ENCODE peak calls at places on chromosomes 12 and 14, in ten cellular contexts. K is RPMI7951; R is sciatic nerve; X is stimulated activated CD4-positive, alpha-beta T cell treated with anti-CD3 and anti-CD28 coated beads, Interleukin-15, amount 100 ng/mL, for 1 hour; J is activated CD8-positive, alpha-beta memory T cell treated with anti-CD3 and anti-CD28 coated beads, Interleukin-2, amount 50 U/mL, for 4 hours; D is C1 segment of cervical spinal cord; P is coronary artery; L is EL; H is BE2C; B is NCI-H1105 treated with DMSO at 0.1 percent for 48 hours. M is an unnamed sample.

GRCh38 chr12:50240792-50241114 is 42.6 kb downstream of the LIMA1 start:
- DNase-seq in K (no peak), R (no peak), X (no peak), J (no peak), D (no peak), P (no peak), L (no peak), H (no peak), B (no peak), M (no peak)

GRCh38 chr14:38198425-38198824 is 9.3 kb upstream of the SSTR1 start:
- DNase-seq in K (no peak), R (no peak), X (no peak), J (no peak), D (no peak), P (no peak), L (no peak), H (no peak), B (no peak), M (no peak)

GRCh38 chr12:9642606-9643270 is 26.8 kb upstream of the CLEC2D start:
- DNase-seq in K (no peak), R (no peak), X (no peak), J (no peak), D (no peak), P (no peak), L (no peak), H (no peak), B (no peak), M (no peak)

GRCh38 chr12:25416516-25416915 is 136.6 kb downstream of the LMNTD1 start:
- DNase-seq in K (no peak), R (no peak), X (no peak), J (no peak), D (no peak), P (no peak), L (no peak), H (no peak), B (no peak), M (no peak)

GRCh38 chr12:1884651-1885050 is 33.8 kb downstream of the CACNA2D4 start:
- DNase-seq in K (no peak), R (no peak), X (no peak), J (no peak), D (no peak), P (peak), L (no peak), H (no peak), B (no peak), M (no peak)

GRCh38 chr14:25215607-25216006 is 165.7 kb upstream of the STXBP6 start:
- DNase-seq in K (no peak), R (no peak), X (no peak), J (no peak), D (no peak), P (no peak), L (no peak), H (no peak), B (no peak), M (no peak)

GRCh38 chr12:19220205-19220604 is 90.7 kb downstream of the PLEKHA5 start:
- DNase-seq in K (peak), R (no peak), X (no peak), J (no peak), D (no peak), P (no peak), L (peak), H (no peak), B (no peak), M (no peak)

GRCh38 chr12:95218164-95218851 is 701 bp downstream of the VEZT start:
- DNase-seq in K (peak), R (no peak), X (no peak), J (no peak), D (no peak), P (no peak), L (peak), H (no peak), B (peak), M (peak)

GRCh38 chr12:108798551-108799221 is 58.7 kb downstream of the SSH1 start:
- DNase-seq in K (no peak), R (no peak), X (no peak), J (no peak), D (no peak), P (no peak), L (peak), H (no peak), B (no peak), M (no peak)

GRCh38 chr12:47377414-47378221 is 297.9 kb upstream of the AMIGO2 start:
- DNase-seq in K (peak), R (peak), X (no peak), J (no peak), D (peak), P (peak), L (peak), H (peak), B (no peak), M (no peak)

GRCh38 chr12:121828826-121829225 is 25.0 kb downstream of the SETD1B start:
- DNase-seq in K (no peak), R (no peak), X (no peak), J (no peak), D (no peak), P (no peak), L (no peak), H (no peak), B (no peak), M (no peak)

GRCh38 chr12:51368640-51369517 is 22.3 kb downstream of the GALNT6 start:
- DNase-seq in K (peak), R (no peak), X (peak), J (peak), D (no peak), P (no peak), L (peak), H (peak), B (no peak), M (peak)

GRCh38 chr14:51513281-51513680 is 138.4 kb upstream of the FRMD6 start:
- DNase-seq in K (peak), R (no peak), X (no peak), J (no peak), D (no peak), P (no peak), L (peak), H (no peak), B (no peak), M (no peak)

GRCh38 chr14:39050389-39050788 is 52.6 kb downstream of the SEC23A start:
- DNase-seq in K (peak), R (no peak), X (no peak), J (no peak), D (no peak), P (no peak), L (peak), H (no peak), B (no peak), M (no peak)

GRCh38 chr14:71142375-71143038 is 235.2 kb downstream of the PCNX1 start:
- DNase-seq in K (peak), R (peak), X (no peak), J (no peak), D (no peak), P (no peak), L (peak), H (no peak), B (no peak), M (peak)

GRCh38 chr12:25984759-25985158 is 26.3 kb downstream of the RASSF8 start:
- DNase-seq in K (no peak), R (no peak), X (no peak), J (no peak), D (no peak), P (no peak), L (no peak), H (no peak), B (no peak), M (no peak)

GRCh38 chr14:99231850-99232401 is 40.1 kb downstream of the BCL11B start:
- DNase-seq in K (no peak), R (no peak), X (no peak), J (no peak), D (no peak), P (no peak), L (no peak), H (no peak), B (no peak), M (no peak)

GRCh38 chr14:36383674-36384421 is 63.4 kb upstream of the MBIP start:
- DNase-seq in K (peak), R (peak), X (no peak), J (no peak), D (no peak), P (peak), L (no peak), H (no peak), B (no peak), M (no peak)

GRCh38 chr14:104277416-104278213 is 139.2 kb downstream of the KIF26A start:
- DNase-seq in K (peak), R (peak), X (no peak), J (no peak), D (no peak), P (peak), L (no peak), H (peak), B (no peak), M (no peak)

GRCh38 chr12:126389215-126389841 is 1324.1 kb downstream of the AACS start:
- DNase-seq in K (peak), R (peak), X (no peak), J (no peak), D (no peak), P (no peak), L (no peak), H (no peak), B (peak), M (no peak)

GRCh38 chr12:104352106-104352713 is 48.7 kb downstream of the EID3 start:
- DNase-seq in K (peak), R (no peak), X (no peak), J (no peak), D (no peak), P (no peak), L (peak), H (no peak), B (no peak), M (no peak)

GRCh38 chr12:111448266-111448830 is 42.6 kb downstream of the SH2B3 start:
- DNase-seq in K (no peak), R (peak), X (no peak), J (no peak), D (no peak), P (peak), L (no peak), H (no peak), B (no peak), M (no peak)

GRCh38 chr14:26765768-26766550 is 168.1 kb upstream of the NOVA1 start:
- DNase-seq in K (peak), R (peak), X (no peak), J (no peak), D (no peak), P (no peak), L (no peak), H (no peak), B (no peak), M (no peak)

GRCh38 chr12:68641138-68641537 is 30.4 kb downstream of the RAP1B start:
- DNase-seq in K (no peak), R (no peak), X (no peak), J (peak), D (no peak), P (no peak), L (no peak), H (no peak), B (no peak), M (peak)

GRCh38 chr12:7542813-7543212 is 39.2 kb upstream of the CD163 start:
- DNase-seq in K (no peak), R (no peak), X (no peak), J (no peak), D (no peak), P (no peak), L (peak), H (no peak), B (no peak), M (no peak)

M was measured in MM.1S.